ENCODE peak calls at places on chromosome 18, in four cellular contexts. H is left ventricle myocardium inferior, J is GM23248, U is esophagus squamous epithelium. K is an unnamed sample.

GRCh38 chr18:22471546-22472131 is 53.9 kb upstream of the CTAGE1 start:
- DNase-seq in U (no peak), H (peak; percentile 69), J (peak; percentile 82), K (no peak)

GRCh38 chr18:5309888-5310470 is 14.5 kb upstream of the ZBTB14 start:
- DNase-seq in H (no peak), J (peak; percentile 3), U (no peak), K (no peak)

GRCh38 chr18:10278265-10278664 is 176.2 kb upstream of the APCDD1 start:
- DNase-seq in U (no peak), J (no peak), H (no peak), K (no peak)

GRCh38 chr18:64546451-64546850 is 397.6 kb upstream of the LINC00305 start:
- DNase-seq in U (no peak), J (no peak), H (no peak), K (no peak)

GRCh38 chr18:616380-616995 is 19.7 kb downstream of the CLUL1 start:
- DNase-seq in U (no peak), H (no peak), J (peak; percentile 82), K (no peak)

GRCh38 chr18:3605562-3606443 is 155.8 kb downstream of the TGIF1 start:
- DNase-seq in H (no peak), J (peak; percentile 80), U (no peak), K (no peak)

GRCh38 chr18:62196079-62196478 is 9.0 kb downstream of the RELCH start:
- DNase-seq in H (no peak), U (no peak), J (no peak), K (no peak)

GRCh38 chr18:8084160-8084559 is 517.0 kb downstream of the PTPRM start:
- DNase-seq in J (peak; percentile 57), H (no peak), U (no peak), K (peak; percentile 6)

GRCh38 chr18:41150316-41150715 is 804.7 kb upstream of the PIK3C3 start:
- DNase-seq in J (no peak), U (no peak), H (no peak), K (no peak)

GRCh38 chr18:35918564-35918963 is 53.9 kb upstream of the RMP24 start:
- DNase-seq in H (no peak), U (no peak), J (no peak), K (no peak)

GRCh38 chr18:9643549-9643948 is 29.2 kb upstream of the PPP4R1 start:
- DNase-seq in J (peak; percentile 97), U (no peak), H (no peak), K (no peak)

GRCh38 chr18:56615738-56616520 is 22.5 kb downstream of the TXNL1 start:
- DNase-seq in U (no peak), J (no peak), H (no peak), K (no peak)

GRCh38 chr18:8435376-8435775 is 173.9 kb upstream of the RAB12 start:
- DNase-seq in J (no peak), U (no peak), H (no peak), K (no peak)

GRCh38 chr18:3912705-3913104 is 462.7 kb downstream of the TGIF1 start:
- DNase-seq in U (no peak), J (peak; percentile 33), H (no peak), K (no peak)

GRCh38 chr18:74499633-74500032 is 3.5 kb downstream of the CNDP2 start:
- DNase-seq in J (peak; percentile 53), H (peak; percentile 41), U (peak; percentile 27), K (peak; percentile 73)

GRCh38 chr18:73043231-73044000 is 175.6 kb upstream of the NETO1 start:
- DNase-seq in H (no peak), J (no peak), U (no peak), K (no peak)

GRCh38 chr18:60978338-60978737 is 354.9 kb upstream of the CDH20 start:
- DNase-seq in U (no peak), H (no peak), J (peak; percentile 33), K (no peak)

GRCh38 chr18:10822457-10822856 is 296.6 kb downstream of the NAPG start:
- DNase-seq in J (no peak), U (no peak), H (no peak), K (no peak)

GRCh38 chr18:79740741-79741700 is 56.7 kb upstream of the KCNG2 start:
- DNase-seq in U (no peak), J (no peak), H (no peak), K (no peak)

GRCh38 chr18:64273724-64274123 is 124.8 kb upstream of the LINC00305 start:
- DNase-seq in H (no peak), J (no peak), U (no peak), K (no peak)

GRCh38 chr18:22467760-22468553 is 50.2 kb upstream of the CTAGE1 start:
- DNase-seq in U (no peak), H (no peak), J (peak; percentile 98), K (no peak)

GRCh38 chr18:5440297-5440696 is 103.5 kb downstream of the EPB41L3 start:
- DNase-seq in H (no peak), J (no peak), U (no peak), K (no peak)

GRCh38 chr18:22169889-22170420 is 566 bp downstream of the GATA6 start:
- DNase-seq in U (no peak), J (peak; percentile 77), H (peak; percentile 51), K (no peak)

GRCh38 chr18:26473721-26474120 is 74.6 kb downstream of the KCTD1 start:
- DNase-seq in H (no peak), J (no peak), U (no peak), K (no peak)
- H3K36me3 ChIP-seq in H (peaks cover 16% of the 10 kb centered on the region), J (peaks cover 14% of the 10 kb centered on the region), U (no peaks in the 10 kb centered on the region), K (no peaks in the 10 kb centered on the region)

DNA sequence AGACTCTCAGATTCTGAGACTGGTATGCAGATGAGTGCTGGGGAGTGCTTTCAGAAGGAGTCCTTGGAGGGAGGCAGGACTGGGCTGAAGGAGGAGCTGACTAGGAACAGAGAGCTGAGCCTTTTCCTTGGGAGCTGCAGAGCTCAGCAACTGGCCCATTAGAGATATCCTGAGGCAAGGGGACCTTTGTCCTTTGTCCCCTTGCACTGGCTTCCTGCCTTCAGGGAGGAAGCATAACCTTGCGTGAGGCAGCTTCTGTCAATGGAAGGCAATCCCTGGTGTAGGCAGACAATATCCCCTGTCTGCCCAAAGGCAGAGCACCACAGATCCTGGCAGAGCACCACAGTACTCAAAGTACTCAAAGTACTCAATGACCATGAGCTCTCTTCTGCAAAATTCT is 375.3 kb downstream of the HRH4 start:
- DNase-seq in J (no peak), H (no peak), U (no peak), K (no peak)
- H3K4me1 ChIP-seq in J (peaks cover 12% of the 10 kb centered on the region), H (no peaks in the 10 kb centered on the region), U (peaks cover 20% of the 10 kb centered on the region), K (no peaks in the 10 kb centered on the region)

GRCh38 chr18:48752928-48753327 is 197.8 kb downstream of the SMAD7 start:
- DNase-seq in J (no peak), H (no peak), U (no peak), K (no peak)

GRCh38 chr18:48756511-48757226 is 194.1 kb downstream of the SMAD7 start:
- DNase-seq in U (no peak), J (no peak), H (no peak), K (no peak)

GRCh38 chr18:48753741-48754140 is 197.0 kb downstream of the SMAD7 start:
- DNase-seq in U (no peak), H (no peak), J (no peak), K (no peak)

GRCh38 chr18:48754559-48754958 is 196.2 kb downstream of the SMAD7 start:
- DNase-seq in H (no peak), J (no peak), U (no peak), K (no peak)

GRCh38 chr18:48754993-48755473 is 195.7 kb downstream of the SMAD7 start:
- DNase-seq in U (no peak), H (no peak), J (no peak), K (no peak)
- H3K36me3 ChIP-seq in U (no peaks in the 10 kb centered on the region), H (peaks cover 12% of the 10 kb centered on the region), J (peaks cover 4% of the 10 kb centered on the region), K (peaks cover 28% of the 10 kb centered on the region)

DNA sequence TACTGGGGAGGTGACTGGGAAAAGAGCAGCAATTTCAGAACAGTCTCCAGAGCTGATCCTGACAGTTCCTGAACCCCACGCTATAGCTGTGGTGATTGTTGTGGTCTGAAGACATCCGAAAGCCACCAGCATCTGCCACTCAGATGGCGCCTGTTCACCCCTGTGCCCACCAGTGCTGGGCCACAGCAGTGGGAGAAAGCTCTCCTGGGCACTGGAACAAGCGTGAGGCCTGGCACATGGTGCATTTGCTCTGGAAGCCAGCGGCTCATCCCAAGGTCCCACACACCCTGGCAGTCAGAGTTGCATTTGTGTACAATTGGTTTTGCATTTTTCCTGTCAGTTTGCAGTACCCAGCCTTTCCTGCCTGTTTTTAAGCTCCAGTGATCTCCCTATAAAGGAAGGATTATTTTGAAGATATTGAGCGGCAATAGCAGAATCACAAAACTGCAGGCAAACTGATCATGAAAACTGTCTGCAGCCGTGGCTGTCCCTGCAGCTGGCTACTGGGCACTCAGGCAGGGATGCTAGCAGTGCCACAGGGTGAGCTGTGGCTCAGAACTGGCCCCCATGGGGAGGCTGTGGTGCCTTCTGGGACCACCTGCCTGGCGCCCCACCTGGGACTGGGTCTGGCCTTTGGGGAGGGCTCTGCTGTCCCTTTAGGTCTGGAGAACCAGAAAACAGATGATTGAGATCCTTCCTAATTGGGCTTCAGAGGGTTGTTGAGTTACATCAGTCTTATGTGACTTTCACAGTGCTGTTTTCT is 30.1 kb downstream of the IMPA2 start:
- DNase-seq in H (no peak), U (no peak), J (no peak), K (no peak)
- H3K4me1 ChIP-seq in H (peaks cover 54% of the 10 kb centered on the region), U (peaks cover 88% of the 10 kb centered on the region), J (no peaks in the 10 kb centered on the region), K (no peaks in the 10 kb centered on the region)

DNA sequence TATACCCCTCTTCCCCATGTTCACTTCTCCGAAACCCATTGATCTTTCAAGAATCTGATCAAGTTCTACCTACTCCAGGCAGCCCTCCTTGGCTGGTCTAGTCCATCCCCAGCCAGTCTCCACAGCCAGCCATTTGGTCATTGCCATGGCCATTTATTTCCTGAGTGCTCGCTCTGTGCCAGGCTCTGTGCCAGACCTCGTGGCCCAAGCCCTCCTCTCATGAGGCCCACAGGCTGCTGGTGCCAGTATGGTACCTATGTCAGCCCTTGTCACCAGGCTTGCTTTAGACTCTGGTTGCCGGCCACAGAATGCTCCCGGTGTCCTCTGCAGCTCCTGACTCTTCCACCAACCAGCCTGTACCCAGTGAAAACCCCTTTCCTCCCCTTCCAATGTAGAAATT is 78.8 kb downstream of the CELF4 start:
- DNase-seq in U (no peak), H (no peak), J (no peak), K (no peak)
- H3K36me3 ChIP-seq in U (no peaks in the 10 kb centered on the region), H (no peaks in the 10 kb centered on the region), J (no peaks in the 10 kb centered on the region), K (no peaks in the 10 kb centered on the region)

GRCh38 chr18:24014062-24014985 is at the start of gene TTC39C:
- DNase-seq in J (peak; percentile 94), U (peak; percentile 49), H (peak; percentile 69), K (peak; percentile 34)

GRCh38 chr18:24014986-24015896 is 687 bp downstream of the TTC39C start:
- DNase-seq in U (no peak), J (peak; percentile 93), H (peak; percentile 37), K (peak; percentile 20)

GRCh38 chr18:24011095-24011917 is 3.2 kb upstream of the TTC39C start:
- DNase-seq in H (no peak), J (no peak), U (no peak), K (no peak)

GRCh38 chr18:24010673-24011072 is 3.9 kb upstream of the TTC39C start:
- DNase-seq in U (no peak), H (no peak), J (no peak), K (no peak)

GRCh38 chr18:24013061-24013460 is 1.5 kb upstream of the TTC39C start:
- DNase-seq in H (no peak), J (peak; percentile 34), U (no peak), K (no peak)
- H3K4me1 ChIP-seq in H (peaks cover 26% of the 10 kb centered on the region), J (peaks cover 18% of the 10 kb centered on the region), U (peaks cover 47% of the 10 kb centered on the region), K (no peaks in the 10 kb centered on the region)

GRCh38 chr18:13032173-13032572 is 41.0 kb downstream of the CEP192 start:
- DNase-seq in U (no peak), J (no peak), H (no peak), K (no peak)

GRCh38 chr18:13026583-13027270 is 35.6 kb downstream of the CEP192 start:
- DNase-seq in J (peak; percentile 7), H (no peak), U (no peak), K (no peak)

GRCh38 chr18:13025233-13025632 is 34.1 kb downstream of the CEP192 start:
- DNase-seq in J (no peak), H (no peak), U (no peak), K (no peak)

GRCh38 chr18:13028869-13029268 is 37.7 kb downstream of the CEP192 start:
- DNase-seq in H (no peak), J (no peak), U (no peak), K (no peak)
- H3K36me3 ChIP-seq in H (peaks cover 36% of the 10 kb centered on the region), J (peaks cover 16% of the 10 kb centered on the region), U (no peaks in the 10 kb centered on the region), K (no peaks in the 10 kb centered on the region)